ENCODE peak calls at places on chromosomes 6 and 20, in nine cellular contexts. One of them, this sample, is unnamed.

GRCh38 chr6:42547407-42548329 is 16.2 kb upstream of the UBR2 start:
- DNase-seq in CD8-positive, alpha-beta T cell: peak
- DNase-seq in lung: peak
- DNase-seq in bronchial epithelial cell: peak
- DNase-seq in A549: peak
- DNase-seq in sigmoid colon: peak
- DNase-seq in mucosa of descending colon: peak
- DNase-seq in AG04449: no peak
- DNase-seq in cardiac muscle cell: peak
- DNase-seq in this sample: peak

GRCh38 chr20:18705490-18705889 is 108.1 kb upstream of the SCP2D1 start:
- DNase-seq in CD8-positive, alpha-beta T cell: no peak
- DNase-seq in lung: no peak
- DNase-seq in bronchial epithelial cell: no peak
- DNase-seq in A549: no peak
- DNase-seq in sigmoid colon: no peak
- DNase-seq in mucosa of descending colon: no peak
- DNase-seq in AG04449: peak
- DNase-seq in cardiac muscle cell: no peak
- DNase-seq in this sample: no peak

GRCh38 chr20:46128310-46129151 is 10.4 kb downstream of the CD40 start:
- DNase-seq in CD8-positive, alpha-beta T cell: no peak
- DNase-seq in lung: no peak
- DNase-seq in bronchial epithelial cell: no peak
- DNase-seq in A549: peak
- DNase-seq in sigmoid colon: peak
- DNase-seq in mucosa of descending colon: no peak
- DNase-seq in AG04449: no peak
- DNase-seq in cardiac muscle cell: peak
- DNase-seq in this sample: no peak

GRCh38 chr6:28393912-28394662 is 5.5 kb downstream of the ZSCAN12 start:
- DNase-seq in CD8-positive, alpha-beta T cell: no peak
- DNase-seq in lung: no peak
- DNase-seq in bronchial epithelial cell: no peak
- DNase-seq in A549: no peak
- DNase-seq in sigmoid colon: no peak
- DNase-seq in mucosa of descending colon: no peak
- DNase-seq in AG04449: no peak
- DNase-seq in cardiac muscle cell: peak
- DNase-seq in this sample: no peak

GRCh38 chr6:80939936-80940335 is 812.5 kb downstream of the TENT5A start:
- DNase-seq in CD8-positive, alpha-beta T cell: no peak
- DNase-seq in lung: no peak
- DNase-seq in bronchial epithelial cell: no peak
- DNase-seq in A549: no peak
- DNase-seq in sigmoid colon: no peak
- DNase-seq in mucosa of descending colon: no peak
- DNase-seq in AG04449: no peak
- DNase-seq in cardiac muscle cell: no peak
- DNase-seq in this sample: no peak

GRCh38 chr20:7772376-7772775 is 167.9 kb downstream of the HAO1 start:
- DNase-seq in CD8-positive, alpha-beta T cell: no peak
- DNase-seq in lung: no peak
- DNase-seq in bronchial epithelial cell: peak
- DNase-seq in A549: no peak
- DNase-seq in sigmoid colon: no peak
- DNase-seq in mucosa of descending colon: no peak
- DNase-seq in AG04449: no peak
- DNase-seq in cardiac muscle cell: no peak
- DNase-seq in this sample: no peak

GRCh38 chr20:3995067-3995748 is 20.1 kb downstream of the RNF24 start:
- DNase-seq in CD8-positive, alpha-beta T cell: no peak
- DNase-seq in lung: no peak
- DNase-seq in bronchial epithelial cell: peak
- DNase-seq in A549: no peak
- DNase-seq in sigmoid colon: no peak
- DNase-seq in mucosa of descending colon: no peak
- DNase-seq in AG04449: peak
- DNase-seq in cardiac muscle cell: no peak
- DNase-seq in this sample: no peak

GRCh38 chr6:30483677-30484279 is 5.5 kb upstream of the HLA-E start:
- DNase-seq in CD8-positive, alpha-beta T cell: no peak
- DNase-seq in lung: no peak
- DNase-seq in bronchial epithelial cell: peak
- DNase-seq in A549: no peak
- DNase-seq in sigmoid colon: no peak
- DNase-seq in mucosa of descending colon: no peak
- DNase-seq in AG04449: no peak
- DNase-seq in cardiac muscle cell: peak
- DNase-seq in this sample: peak

GRCh38 chr6:168540713-168541291 is 99.8 kb downstream of the SMOC2 start:
- DNase-seq in CD8-positive, alpha-beta T cell: no peak
- DNase-seq in lung: no peak
- DNase-seq in bronchial epithelial cell: no peak
- DNase-seq in A549: no peak
- DNase-seq in sigmoid colon: no peak
- DNase-seq in mucosa of descending colon: no peak
- DNase-seq in AG04449: no peak
- DNase-seq in cardiac muscle cell: no peak
- DNase-seq in this sample: no peak

GRCh38 chr6:90369651-90370050 is 73.0 kb upstream of the BACH2 start:
- DNase-seq in CD8-positive, alpha-beta T cell: no peak
- DNase-seq in lung: no peak
- DNase-seq in bronchial epithelial cell: no peak
- DNase-seq in A549: no peak
- DNase-seq in sigmoid colon: no peak
- DNase-seq in mucosa of descending colon: no peak
- DNase-seq in AG04449: no peak
- DNase-seq in cardiac muscle cell: no peak
- DNase-seq in this sample: no peak
- H3K4me3 ChIP-seq in CD8-positive, alpha-beta T cell: no peak
- H3K4me3 ChIP-seq in lung: no peak
- H3K4me3 ChIP-seq in bronchial epithelial cell: no peak
- H3K4me3 ChIP-seq in A549: no peak
- H3K4me3 ChIP-seq in sigmoid colon: no peak
- H3K4me3 ChIP-seq in mucosa of descending colon: no peak
- H3K4me3 ChIP-seq in AG04449: no peak
- H3K4me3 ChIP-seq in cardiac muscle cell: no peak
- H3K4me3 ChIP-seq in this sample: no peak

DNA sequence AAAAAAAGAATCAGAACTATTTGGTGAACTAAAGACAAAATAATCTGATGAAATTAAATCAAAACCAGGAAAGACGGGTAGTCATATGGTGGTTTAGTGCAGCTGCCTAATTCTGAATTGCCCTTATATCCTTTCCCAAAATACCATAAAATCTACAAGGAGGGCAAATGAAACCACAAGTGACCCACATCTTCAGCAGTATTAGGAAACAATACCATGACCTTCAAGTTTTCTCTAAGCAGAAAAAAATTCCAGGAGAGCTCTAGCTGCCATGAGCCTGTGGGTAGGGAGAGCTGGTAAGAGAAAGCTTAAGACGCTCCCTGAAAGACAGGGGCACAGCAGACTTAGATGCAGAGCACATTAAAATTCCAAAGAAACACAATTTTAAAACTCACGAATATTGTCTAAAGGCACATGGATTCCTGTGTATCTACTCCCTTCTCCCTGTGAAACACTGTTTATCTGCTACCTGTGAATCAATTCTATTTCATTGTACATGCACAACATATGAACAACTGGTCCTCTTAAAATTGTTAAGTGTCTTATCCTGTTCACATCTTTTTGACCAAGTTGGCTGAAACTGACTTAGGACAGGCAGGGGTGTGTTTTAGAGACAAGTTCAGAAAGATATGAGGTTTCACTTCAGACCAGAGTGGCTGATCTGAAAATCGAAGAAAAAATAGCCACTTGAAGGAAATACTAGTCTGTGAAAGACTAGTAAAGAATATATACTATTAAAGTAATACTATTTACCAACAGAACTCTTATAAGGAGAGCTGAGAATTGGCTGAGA is 153.6 kb upstream of the SHLD1 start:
- DNase-seq in CD8-positive, alpha-beta T cell: no peak
- DNase-seq in lung: no peak
- DNase-seq in bronchial epithelial cell: no peak
- DNase-seq in A549: no peak
- DNase-seq in sigmoid colon: no peak
- DNase-seq in mucosa of descending colon: no peak
- DNase-seq in AG04449: no peak
- DNase-seq in cardiac muscle cell: no peak
- DNase-seq in this sample: peak
- TF ChIP-seq CTCF in CD8-positive, alpha-beta T cell: no peak
- TF ChIP-seq CTCF in lung: no peak
- TF ChIP-seq CTCF in bronchial epithelial cell: no peak
- TF ChIP-seq CTCF in A549: no peak
- TF ChIP-seq CTCF in sigmoid colon: no peak
- TF ChIP-seq CTCF in mucosa of descending colon: no peak
- TF ChIP-seq CTCF in AG04449: no peak
- TF ChIP-seq CTCF in cardiac muscle cell: no peak
- TF ChIP-seq CTCF in this sample: no peak

GRCh38 chr6:124770784-124771183 is 191.5 kb upstream of the RNF217 start:
- DNase-seq in CD8-positive, alpha-beta T cell: no peak
- DNase-seq in lung: no peak
- DNase-seq in bronchial epithelial cell: no peak
- DNase-seq in A549: no peak
- DNase-seq in sigmoid colon: no peak
- DNase-seq in mucosa of descending colon: no peak
- DNase-seq in AG04449: no peak
- DNase-seq in cardiac muscle cell: peak
- DNase-seq in this sample: no peak
- H3K4me3 ChIP-seq in CD8-positive, alpha-beta T cell: no peak
- H3K4me3 ChIP-seq in lung: no peak
- H3K4me3 ChIP-seq in bronchial epithelial cell: no peak
- H3K4me3 ChIP-seq in A549: no peak
- H3K4me3 ChIP-seq in sigmoid colon: no peak
- H3K4me3 ChIP-seq in mucosa of descending colon: no peak
- H3K4me3 ChIP-seq in AG04449: no peak
- H3K4me3 ChIP-seq in cardiac muscle cell: no peak
- H3K4me3 ChIP-seq in this sample: no peak

DNA sequence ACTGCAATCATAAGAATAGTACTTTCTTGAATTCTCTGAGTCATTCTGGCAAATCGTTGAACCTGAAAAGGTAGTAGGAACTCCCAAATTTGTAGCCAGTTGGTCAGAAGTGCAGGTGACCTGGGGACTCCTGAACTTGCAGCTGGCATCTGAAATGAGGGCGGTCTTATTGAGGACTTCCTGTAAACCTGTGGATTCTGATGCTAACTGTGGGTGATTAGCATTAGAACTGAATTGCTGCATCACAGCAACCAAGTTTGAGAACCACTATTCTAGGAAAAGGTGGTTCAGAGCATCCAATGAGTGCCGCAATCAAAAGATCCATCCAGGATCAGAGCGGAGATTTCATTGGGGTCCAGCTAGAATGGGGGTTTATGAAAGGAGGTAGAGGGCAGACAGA is 50.2 kb upstream of the UTRN start:
- DNase-seq in CD8-positive, alpha-beta T cell: no peak
- DNase-seq in lung: no peak
- DNase-seq in bronchial epithelial cell: no peak
- DNase-seq in A549: no peak
- DNase-seq in sigmoid colon: no peak
- DNase-seq in mucosa of descending colon: no peak
- DNase-seq in AG04449: no peak
- DNase-seq in cardiac muscle cell: no peak
- DNase-seq in this sample: no peak
- TF ChIP-seq CTCF in CD8-positive, alpha-beta T cell: no peak
- TF ChIP-seq CTCF in lung: no peak
- TF ChIP-seq CTCF in bronchial epithelial cell: no peak
- TF ChIP-seq CTCF in A549: no peak
- TF ChIP-seq CTCF in sigmoid colon: no peak
- TF ChIP-seq CTCF in mucosa of descending colon: no peak
- TF ChIP-seq CTCF in AG04449: no peak
- TF ChIP-seq CTCF in cardiac muscle cell: no peak
- TF ChIP-seq CTCF in this sample: no peak

GRCh38 chr20:36786246-36786645 is 12.7 kb upstream of the DSN1 start:
- DNase-seq in CD8-positive, alpha-beta T cell: no peak
- DNase-seq in lung: no peak
- DNase-seq in bronchial epithelial cell: no peak
- DNase-seq in A549: no peak
- DNase-seq in sigmoid colon: no peak
- DNase-seq in mucosa of descending colon: no peak
- DNase-seq in AG04449: no peak
- DNase-seq in cardiac muscle cell: no peak
- DNase-seq in this sample: no peak
- H3K4me3 ChIP-seq in CD8-positive, alpha-beta T cell: no peak
- H3K4me3 ChIP-seq in lung: no peak
- H3K4me3 ChIP-seq in bronchial epithelial cell: no peak
- H3K4me3 ChIP-seq in A549: no peak
- H3K4me3 ChIP-seq in sigmoid colon: no peak
- H3K4me3 ChIP-seq in mucosa of descending colon: no peak
- H3K4me3 ChIP-seq in AG04449: no peak
- H3K4me3 ChIP-seq in cardiac muscle cell: no peak
- H3K4me3 ChIP-seq in this sample: no peak

DNA sequence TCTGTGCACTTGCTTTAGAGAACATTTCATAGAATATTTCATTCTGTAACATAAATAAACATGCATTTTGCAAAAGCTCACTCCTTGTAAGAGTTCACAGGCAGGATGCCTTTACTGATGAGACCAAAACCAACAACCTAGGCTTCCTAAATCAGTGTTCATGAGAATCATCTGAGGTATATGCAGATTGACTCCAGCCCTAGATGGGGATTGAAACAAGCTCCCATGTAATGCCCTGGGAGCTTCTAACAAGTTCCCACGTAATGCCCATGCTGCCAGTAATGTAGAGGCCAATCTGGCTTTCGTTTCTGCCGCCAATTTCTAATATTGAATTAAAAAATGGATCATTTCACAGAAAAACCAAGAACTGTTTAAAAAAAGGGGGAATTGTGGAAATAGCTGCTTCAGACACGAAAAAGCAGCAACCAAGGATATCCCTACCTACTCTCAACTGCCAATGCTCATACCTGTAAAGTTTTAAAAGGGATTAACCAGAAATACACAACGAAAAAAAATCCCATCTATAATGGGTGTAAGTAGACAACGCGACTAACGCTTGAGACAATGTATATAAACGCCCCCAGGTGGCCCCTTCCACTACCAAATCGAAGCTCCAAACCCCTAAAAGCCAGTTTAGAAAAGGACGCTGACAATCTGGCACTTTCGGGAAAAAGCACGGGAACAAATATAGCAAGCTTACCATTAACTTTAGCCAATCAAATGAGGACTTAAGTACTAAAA is 94.7 kb upstream of the BTN3A2 start:
- DNase-seq in CD8-positive, alpha-beta T cell: no peak
- DNase-seq in lung: no peak
- DNase-seq in bronchial epithelial cell: peak
- DNase-seq in A549: no peak
- DNase-seq in sigmoid colon: no peak
- DNase-seq in mucosa of descending colon: no peak
- DNase-seq in AG04449: no peak
- DNase-seq in cardiac muscle cell: peak
- DNase-seq in this sample: peak
- TF ChIP-seq CTCF in CD8-positive, alpha-beta T cell: no peak
- TF ChIP-seq CTCF in lung: no peak
- TF ChIP-seq CTCF in bronchial epithelial cell: no peak
- TF ChIP-seq CTCF in A549: no peak
- TF ChIP-seq CTCF in sigmoid colon: no peak
- TF ChIP-seq CTCF in mucosa of descending colon: no peak
- TF ChIP-seq CTCF in AG04449: no peak
- TF ChIP-seq CTCF in cardiac muscle cell: no peak
- TF ChIP-seq CTCF in this sample: peak

DNA sequence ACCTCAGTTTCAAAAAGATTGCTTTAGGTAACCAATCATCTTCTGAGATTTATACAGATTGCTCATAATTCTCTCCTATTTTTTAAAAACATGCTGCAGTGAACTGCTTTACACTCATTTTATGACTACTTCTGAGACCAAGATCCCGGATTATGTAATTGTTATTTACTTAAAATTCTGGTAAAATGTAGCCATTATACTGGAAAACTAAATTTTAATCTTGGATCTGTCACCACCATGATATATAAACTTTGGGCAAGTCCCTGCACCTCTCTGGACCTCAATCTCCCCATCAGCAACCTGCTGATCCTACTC is 477 bp upstream of the PROCR start:
- DNase-seq in CD8-positive, alpha-beta T cell: no peak
- DNase-seq in lung: no peak
- DNase-seq in bronchial epithelial cell: no peak
- DNase-seq in A549: no peak
- DNase-seq in sigmoid colon: no peak
- DNase-seq in mucosa of descending colon: no peak
- DNase-seq in AG04449: no peak
- DNase-seq in cardiac muscle cell: no peak
- DNase-seq in this sample: no peak
- H3K4me3 ChIP-seq in CD8-positive, alpha-beta T cell: peak
- H3K4me3 ChIP-seq in lung: no peak
- H3K4me3 ChIP-seq in bronchial epithelial cell: no peak
- H3K4me3 ChIP-seq in A549: peak
- H3K4me3 ChIP-seq in sigmoid colon: peak
- H3K4me3 ChIP-seq in mucosa of descending colon: no peak
- H3K4me3 ChIP-seq in AG04449: peak
- H3K4me3 ChIP-seq in cardiac muscle cell: no peak
- H3K4me3 ChIP-seq in this sample: no peak